ENCODE peak calls at places on chromosomes 16 and 17, in four cellular contexts. F, V, I and X are unnamed samples.

GRCh38 chr17:78127240-78127887 is 1.2 kb downstream of the TMC6 start:
- DNase-seq in F (peak; percentile 75), I (peak; percentile 84), V (no peak), X (no peak)

GRCh38 chr16:48526058-48526957 is 83.7 kb downstream of the N4BP1 start:
- DNase-seq in I (no peak), V (no peak), F (no peak), X (peak; percentile 45)

GRCh38 chr17:82016061-82016874 is 6.4 kb downstream of the CENPX start:
- DNase-seq in V (no peak), F (no peak), I (no peak), X (no peak)

GRCh38 chr16:18800674-18801196 is 614 bp downstream of the ARL6IP1 start:
- DNase-seq in F (no peak), I (no peak), V (no peak), X (no peak)

GRCh38 chr17:41910701-41911391 is 7.9 kb downstream of the ACLY start:
- DNase-seq in F (no peak), V (no peak), I (no peak), X (no peak)

GRCh38 chr16:12340151-12340733 is 363.7 kb downstream of the SNX29 start:
- DNase-seq in I (no peak), V (no peak), F (peak; percentile 37), X (no peak)

GRCh38 chr16:27325736-27326135 is 12.0 kb downstream of the IL4R start:
- DNase-seq in I (no peak), F (no peak), V (no peak), X (no peak)

GRCh38 chr16:30121741-30122620 is 1.0 kb downstream of the MAPK3 start:
- DNase-seq in I (peak; percentile 87), F (peak; percentile 44), V (no peak), X (no peak)

GRCh38 chr16:7086842-7087616 is 245.6 kb upstream of the RBFOX1 start:
- DNase-seq in F (peak; percentile 28), I (peak; percentile 6), V (no peak), X (no peak)

GRCh38 chr17:53719229-53719628 is 103.5 kb upstream of the KIF2B start:
- DNase-seq in I (no peak), F (no peak), V (no peak), X (no peak)

GRCh38 chr17:58530655-58531054 is 16.2 kb upstream of the MTMR4 start:
- DNase-seq in I (no peak), V (no peak), F (no peak), X (no peak)

GRCh38 chr16:65122974-65123845 is 1.3 kb upstream of the CDH11 start:
- DNase-seq in I (peak; percentile 58), F (peak; percentile 39), V (no peak), X (no peak)

GRCh38 chr17:41064301-41064700 is 1.4 kb downstream of the KRTAP2-4 start:
- DNase-seq in I (no peak), V (no peak), F (no peak), X (no peak)

GRCh38 chr16:72371307-72372081 is 199.5 kb upstream of the PMFBP1 start:
- DNase-seq in V (no peak), I (no peak), F (no peak), X (no peak)

GRCh38 chr16:72367841-72368240 is 195.9 kb upstream of the PMFBP1 start:
- DNase-seq in F (no peak), I (no peak), V (no peak), X (no peak)

GRCh38 chr16:72369273-72369672 is 197.3 kb upstream of the PMFBP1 start:
- DNase-seq in F (no peak), I (no peak), V (no peak), X (no peak)

GRCh38 chr16:72372646-72373045 is 200.7 kb upstream of the PMFBP1 start:
- DNase-seq in F (no peak), V (no peak), I (no peak), X (no peak)

DNA sequence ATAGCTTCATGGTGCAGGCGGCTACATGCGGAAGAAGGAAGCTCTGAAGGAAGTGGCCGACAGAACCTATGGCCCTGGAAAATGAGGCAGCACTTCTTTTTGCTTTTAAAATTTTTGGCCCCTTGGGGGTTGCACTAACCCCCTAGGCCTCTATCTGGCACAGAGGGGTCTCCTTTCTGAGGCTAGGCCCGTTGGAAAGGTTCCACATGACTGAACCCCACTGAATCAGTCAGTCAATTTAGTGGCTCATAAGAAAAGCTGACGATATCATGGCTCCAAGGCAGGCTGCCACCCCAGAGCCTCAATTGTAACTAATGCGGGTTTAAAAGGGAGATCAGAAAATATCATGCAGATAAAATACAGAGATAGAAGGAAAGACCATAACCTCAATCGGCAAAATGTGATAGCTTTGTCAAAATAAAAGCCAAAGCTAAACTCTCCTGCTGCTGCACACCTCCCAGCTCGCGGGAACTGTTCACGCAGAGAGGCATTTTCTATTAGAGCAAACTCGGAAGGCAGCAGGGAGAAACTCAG is 200.2 kb upstream of the PMFBP1 start:
- DNase-seq in F (no peak), V (no peak), I (no peak), X (no peak)
- H3K27ac ChIP-seq in F (no peak overlapping the region), V (no peak overlapping the region), I (no peak overlapping the region), X (no peak overlapping the region)

GRCh38 chr16:52928955-52929354 is 123.7 kb downstream of the CHD9NB start:
- DNase-seq in I (no peak), V (no peak), F (no peak), X (no peak)
- H3K27ac ChIP-seq in I (no peak overlapping the region), V (no peak overlapping the region), F (no peak overlapping the region), X (no peak overlapping the region)

DNA sequence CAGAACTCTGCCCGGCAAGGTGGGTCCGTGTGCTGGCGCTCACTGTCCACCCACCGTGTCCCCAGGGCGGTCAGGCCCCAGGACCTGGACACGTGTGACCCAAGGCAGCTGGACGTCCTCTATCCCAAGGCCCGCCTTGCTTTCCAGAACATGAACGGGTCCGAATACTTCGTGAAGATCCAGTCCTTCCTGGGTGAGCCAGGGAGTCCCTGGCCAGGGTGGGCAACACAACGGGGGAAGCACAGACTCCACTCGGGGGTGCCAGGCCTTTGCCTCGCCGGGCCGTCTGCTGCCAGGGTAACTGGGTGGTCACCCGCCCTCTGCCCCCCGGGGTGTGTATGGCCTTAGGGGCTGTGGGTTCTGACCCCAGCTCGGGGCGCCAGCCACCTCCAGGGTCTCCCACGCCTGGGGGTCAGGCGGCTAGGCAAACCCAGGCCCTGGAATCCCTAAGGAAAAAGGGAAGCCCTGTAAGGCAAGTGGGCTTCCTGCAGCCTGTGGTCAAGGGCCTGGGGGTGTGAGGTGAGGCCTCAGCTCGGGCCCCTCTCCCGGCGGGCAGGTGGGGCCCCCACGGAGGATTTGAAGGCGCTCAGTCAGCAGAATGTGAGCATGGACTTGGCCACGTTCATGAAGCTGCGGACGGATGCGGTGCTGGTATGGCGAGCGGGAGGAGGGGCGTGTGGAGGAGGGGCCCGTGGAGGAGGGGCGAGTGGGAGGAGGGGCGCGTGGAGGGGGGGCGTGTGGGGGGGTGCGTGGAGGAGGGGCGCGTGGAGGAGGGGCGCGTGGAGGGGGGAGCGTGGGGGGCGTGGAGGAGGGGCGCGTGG is 6.5 kb downstream of the MSLN start:
- DNase-seq in I (no peak), V (no peak), F (no peak), X (no peak)
- H3K27ac ChIP-seq in I (no peak overlapping the region), V (no peak overlapping the region), F (no peak overlapping the region), X (no peak overlapping the region)

DNA sequence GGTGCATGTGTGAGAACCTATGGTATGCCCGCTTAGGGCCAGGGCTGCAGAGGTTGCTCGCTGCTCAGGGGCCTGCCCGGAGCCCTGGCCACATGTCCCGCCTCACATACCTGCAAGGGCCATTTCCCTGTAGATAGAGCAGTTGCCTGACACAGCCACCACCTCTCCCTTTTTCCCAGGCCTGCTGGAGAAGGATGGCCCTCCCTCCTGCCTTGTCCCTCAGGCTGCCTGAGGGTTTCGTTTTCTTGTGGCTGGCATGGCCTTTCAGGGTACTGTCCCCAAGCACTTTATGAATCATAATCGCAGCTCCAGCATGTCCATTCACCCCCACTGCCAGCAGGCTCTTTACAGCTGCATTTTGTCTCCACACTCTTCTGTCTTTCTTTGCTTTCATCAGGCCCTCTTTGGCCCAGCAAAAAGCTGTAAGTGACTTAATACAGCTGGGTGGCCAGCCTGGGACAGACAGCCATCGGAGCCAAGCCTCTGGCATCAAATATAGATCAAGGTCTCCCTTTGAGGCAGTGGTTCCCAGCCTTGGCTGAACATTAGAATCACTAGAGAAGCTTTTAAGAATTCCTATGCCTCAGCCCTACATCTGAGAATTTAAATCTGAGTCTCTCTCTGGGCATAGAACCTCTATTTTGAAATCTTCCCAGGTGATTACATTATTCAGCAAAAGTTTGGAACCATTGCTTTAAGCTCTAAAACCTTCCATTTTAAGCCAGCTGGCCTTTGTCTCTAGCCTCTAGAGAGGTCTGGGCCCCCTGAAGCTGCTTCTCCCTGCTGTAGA is 65.8 kb downstream of the MPRIP start:
- DNase-seq in V (no peak), F (peak; percentile 46), I (no peak), X (no peak)
- H3K27ac ChIP-seq in V (peak overlapping the region; percentile 22), F (no peak overlapping the region), I (peak overlapping the region; percentile 72), X (peak overlapping the region; percentile 49)

DNA sequence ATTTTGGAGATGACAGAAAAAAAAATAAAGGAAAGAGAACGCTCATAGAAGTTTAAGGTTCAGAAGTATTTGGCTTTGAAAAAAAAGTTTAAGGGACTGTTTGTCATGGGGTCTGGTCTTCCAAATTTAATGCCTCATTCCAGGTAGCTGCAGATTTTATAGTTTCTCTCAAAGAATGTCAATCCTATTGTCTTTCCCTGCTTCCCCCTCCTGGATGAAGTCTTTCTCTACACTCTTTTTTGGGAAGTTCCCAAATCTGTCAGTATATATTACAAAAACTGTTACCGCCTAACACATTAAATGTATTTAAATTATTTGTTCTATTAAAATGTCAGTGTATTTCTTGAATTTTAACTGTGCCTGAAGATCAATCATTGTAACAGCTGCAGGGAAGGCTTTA is 457.5 kb downstream of the MAF start:
- DNase-seq in F (no peak), V (no peak), I (no peak), X (no peak)
- H3K27ac ChIP-seq in F (no peak overlapping the region), V (no peak overlapping the region), I (no peak overlapping the region), X (no peak overlapping the region)

DNA sequence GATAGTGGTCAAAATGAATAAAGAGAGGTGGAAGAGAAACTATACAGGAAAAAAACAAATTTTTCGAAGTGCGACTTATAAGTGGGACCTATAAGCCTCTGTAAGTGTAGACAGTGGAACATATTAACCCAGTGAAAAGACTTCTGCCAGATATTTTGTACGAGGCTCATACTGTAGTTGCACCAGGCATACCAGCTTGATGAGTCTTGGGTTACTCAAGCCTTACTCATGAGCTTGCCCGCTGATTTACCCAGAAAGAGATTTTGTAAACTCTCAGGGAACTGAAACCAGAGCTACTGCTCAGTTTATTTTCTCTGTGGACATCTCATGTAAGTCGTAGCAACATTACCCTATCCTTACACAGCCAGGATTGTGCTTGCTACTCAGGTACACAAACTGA is 708.0 kb upstream of the SOX9 start:
- DNase-seq in F (no peak), V (no peak), I (no peak), X (peak; percentile 98)
- H3K27ac ChIP-seq in F (no peak overlapping the region), V (no peak overlapping the region), I (no peak overlapping the region), X (peak overlapping the region; percentile 98)

GRCh38 chr16:72722552-72722951 is 325.4 kb downstream of the ZFHX3 start:
- DNase-seq in F (no peak), V (no peak), I (no peak), X (no peak)
- H3K27ac ChIP-seq in F (no peak overlapping the region), V (no peak overlapping the region), I (no peak overlapping the region), X (no peak overlapping the region)

GRCh38 chr17:43416998-43417891 is 18.5 kb downstream of the ARL4D start:
- DNase-seq in I (peak; percentile 61), V (no peak), F (peak; percentile 46), X (no peak)
- H3K27ac ChIP-seq in I (peak overlapping the region; percentile 63), V (peak overlapping the region; percentile 78), F (no peak overlapping the region), X (peak overlapping the region; percentile 77)

GRCh38 chr16:67703626-67704025 is 15.5 kb downstream of the GFOD2 start:
- DNase-seq in V (no peak), F (no peak), I (no peak), X (no peak)
- H3K27ac ChIP-seq in V (no peak overlapping the region), F (no peak overlapping the region), I (peak overlapping the region; percentile 16), X (no peak overlapping the region)